ENCODE peak calls at places on chromosomes 2 and 18, in eight cellular contexts. Z, G, D, W, N, K, A and S are unnamed samples.

GRCh38 chr2:163665051-163665450 is 70.8 kb downstream of the FIGN start:
- DNase-seq in Z (no peak), G (no peak), D (no peak), W (no peak), N (no peak), K (no peak), A (no peak), S (no peak)

GRCh38 chr2:54471221-54471711 is 15.1 kb downstream of the SPTBN1 start:
- DNase-seq in Z (peak), G (peak), D (peak), W (no peak), N (no peak), K (peak), A (no peak), S (peak)

GRCh38 chr2:90069290-90069894 is 1377.9 kb downstream of the RPIA start:
- DNase-seq in Z (peak), G (peak), D (peak), W (no peak), N (peak), K (peak), A (no peak), S (no peak)

GRCh38 chr2:215681799-215682594 is 246.1 kb upstream of the FN1 start:
- DNase-seq in Z (no peak), G (no peak), D (no peak), W (no peak), N (no peak), K (no peak), A (no peak), S (no peak)

GRCh38 chr18:56888978-56889377 is 237.8 kb downstream of the WDR7 start:
- DNase-seq in Z (no peak), G (no peak), D (no peak), W (no peak), N (no peak), K (no peak), A (no peak), S (no peak)

GRCh38 chr2:30110773-30111172 is 36.0 kb upstream of the YPEL5 start:
- DNase-seq in Z (no peak), G (peak), D (no peak), W (no peak), N (no peak), K (no peak), A (no peak), S (no peak)

GRCh38 chr18:78169487-78169886 is 810.1 kb upstream of the SALL3 start:
- DNase-seq in Z (no peak), G (no peak), D (no peak), W (no peak), N (no peak), K (no peak), A (no peak), S (no peak)

GRCh38 chr2:194491409-194492115 is 1165.5 kb upstream of the SLC39A10 start:
- DNase-seq in Z (no peak), G (no peak), D (no peak), W (no peak), N (no peak), K (no peak), A (no peak), S (no peak)

GRCh38 chr2:8652774-8653426 is 29.0 kb upstream of the ID2 start:
- DNase-seq in Z (no peak), G (no peak), D (no peak), W (peak), N (no peak), K (no peak), A (no peak), S (no peak)

GRCh38 chr2:98036349-98037000 is 40.7 kb upstream of the TMEM131 start:
- DNase-seq in Z (no peak), G (no peak), D (no peak), W (no peak), N (peak), K (no peak), A (no peak), S (no peak)

GRCh38 chr2:218743072-218743471 is 32.4 kb downstream of the TTLL4 start:
- DNase-seq in Z (no peak), G (no peak), D (no peak), W (no peak), N (no peak), K (no peak), A (no peak), S (no peak)

GRCh38 chr18:23798824-23799223 is 109.6 kb downstream of the LAMA3 start:
- DNase-seq in Z (no peak), G (no peak), D (no peak), W (no peak), N (no peak), K (no peak), A (no peak), S (no peak)

GRCh38 chr2:175167076-175167791 is 769 bp downstream of the ATF2 start:
- DNase-seq in Z (peak), G (no peak), D (peak), W (peak), N (peak), K (peak), A (peak), S (no peak)

GRCh38 chr18:66724664-66725356 is 120.9 kb upstream of the CDH19 start:
- DNase-seq in Z (no peak), G (peak), D (peak), W (no peak), N (no peak), K (no peak), A (no peak), S (no peak)

GRCh38 chr2:186455613-186456012 is 30.4 kb upstream of the ZC3H15 start:
- DNase-seq in Z (no peak), G (no peak), D (no peak), W (no peak), N (no peak), K (no peak), A (no peak), S (no peak)

GRCh38 chr2:234162876-234163275 is 112.4 kb downstream of the SPP2 start:
- DNase-seq in Z (no peak), G (peak), D (no peak), W (no peak), N (no peak), K (no peak), A (no peak), S (no peak)

GRCh38 chr2:103437161-103437560 is 675.3 kb downstream of the TMEM182 start:
- DNase-seq in Z (no peak), G (no peak), D (no peak), W (no peak), N (no peak), K (no peak), A (no peak), S (no peak)

GRCh38 chr2:172038121-172038520 is 38.4 kb downstream of the METAP1D start:
- DNase-seq in Z (no peak), G (no peak), D (no peak), W (no peak), N (no peak), K (no peak), A (no peak), S (no peak)

GRCh38 chr18:9417081-9417841 is 58.1 kb upstream of the RALBP1 start:
- DNase-seq in Z (peak), G (no peak), D (peak), W (no peak), N (no peak), K (no peak), A (no peak), S (no peak)

GRCh38 chr2:137881711-137882110 is 82.6 kb upstream of the HNMT start:
- DNase-seq in Z (no peak), G (no peak), D (no peak), W (no peak), N (no peak), K (no peak), A (no peak), S (no peak)

GRCh38 chr2:196131949-196132925 is 39.1 kb downstream of the STK17B start:
- DNase-seq in Z (peak), G (no peak), D (peak), W (no peak), N (peak), K (no peak), A (peak), S (no peak)

GRCh38 chr2:45885111-45885685 is 233.7 kb downstream of the PRKCE start:
- DNase-seq in Z (peak), G (no peak), D (peak), W (no peak), N (no peak), K (no peak), A (no peak), S (no peak)

GRCh38 chr18:6566338-6566911 is 151.7 kb upstream of the L3MBTL4 start:
- DNase-seq in Z (no peak), G (peak), D (no peak), W (no peak), N (no peak), K (no peak), A (no peak), S (no peak)

GRCh38 chr18:8706545-8706980 is 1.2 kb downstream of the MTCL1 start:
- DNase-seq in Z (no peak), G (peak), D (no peak), W (no peak), N (no peak), K (no peak), A (no peak), S (no peak)

GRCh38 chr2:127080226-127080940 is 26.6 kb downstream of the BIN1 start:
- DNase-seq in Z (no peak), G (no peak), D (no peak), W (no peak), N (no peak), K (no peak), A (peak), S (no peak)

GRCh38 chr2:1653137-1653789 is 91.1 kb downstream of the PXDN start:
- DNase-seq in Z (peak), G (peak), D (peak), W (peak), N (no peak), K (no peak), A (no peak), S (no peak)

GRCh38 chr2:67899187-67899586 is 163.6 kb downstream of the C1D start:
- DNase-seq in Z (no peak), G (no peak), D (no peak), W (no peak), N (no peak), K (no peak), A (no peak), S (no peak)

GRCh38 chr18:46336278-46337205 is 232.4 kb downstream of the HAUS1 start:
- DNase-seq in Z (no peak), G (no peak), D (peak), W (no peak), N (no peak), K (no peak), A (no peak), S (no peak)

GRCh38 chr2:150732064-150732463 is 244.6 kb upstream of the RND3 start:
- DNase-seq in Z (peak), G (peak), D (peak), W (no peak), N (no peak), K (no peak), A (no peak), S (no peak)

GRCh38 chr2:194203898-194204297 is 1453.1 kb upstream of the SLC39A10 start:
- DNase-seq in Z (no peak), G (peak), D (no peak), W (no peak), N (no peak), K (no peak), A (no peak), S (no peak)

GRCh38 chr2:233832869-233833812 is 21.2 kb downstream of the HJURP start:
- DNase-seq in Z (peak), G (peak), D (peak), W (no peak), N (peak), K (peak), A (no peak), S (no peak)

GRCh38 chr18:41899535-41899934 is 55.5 kb upstream of the PIK3C3 start:
- DNase-seq in Z (no peak), G (peak), D (no peak), W (no peak), N (no peak), K (no peak), A (no peak), S (no peak)

GRCh38 chr2:229543176-229543873 is 171.0 kb downstream of the DNER start:
- DNase-seq in Z (no peak), G (no peak), D (no peak), W (no peak), N (peak), K (no peak), A (no peak), S (no peak)

GRCh38 chr18:13381331-13381730 is 162.8 kb downstream of the LDLRAD4 start:
- DNase-seq in Z (no peak), G (no peak), D (no peak), W (no peak), N (no peak), K (no peak), A (no peak), S (no peak)

GRCh38 chr18:13381907-13382682 is 163.5 kb downstream of the LDLRAD4 start:
- DNase-seq in Z (peak), G (no peak), D (peak), W (peak), N (no peak), K (no peak), A (peak), S (peak)

GRCh38 chr18:13382683-13382989 is 164.1 kb downstream of the LDLRAD4 start:
- DNase-seq in Z (no peak), G (no peak), D (no peak), W (no peak), N (peak), K (no peak), A (no peak), S (no peak)

GRCh38 chr18:13380671-13381070 is 162.1 kb downstream of the LDLRAD4 start:
- DNase-seq in Z (no peak), G (no peak), D (no peak), W (no peak), N (no peak), K (no peak), A (no peak), S (no peak)

DNA sequence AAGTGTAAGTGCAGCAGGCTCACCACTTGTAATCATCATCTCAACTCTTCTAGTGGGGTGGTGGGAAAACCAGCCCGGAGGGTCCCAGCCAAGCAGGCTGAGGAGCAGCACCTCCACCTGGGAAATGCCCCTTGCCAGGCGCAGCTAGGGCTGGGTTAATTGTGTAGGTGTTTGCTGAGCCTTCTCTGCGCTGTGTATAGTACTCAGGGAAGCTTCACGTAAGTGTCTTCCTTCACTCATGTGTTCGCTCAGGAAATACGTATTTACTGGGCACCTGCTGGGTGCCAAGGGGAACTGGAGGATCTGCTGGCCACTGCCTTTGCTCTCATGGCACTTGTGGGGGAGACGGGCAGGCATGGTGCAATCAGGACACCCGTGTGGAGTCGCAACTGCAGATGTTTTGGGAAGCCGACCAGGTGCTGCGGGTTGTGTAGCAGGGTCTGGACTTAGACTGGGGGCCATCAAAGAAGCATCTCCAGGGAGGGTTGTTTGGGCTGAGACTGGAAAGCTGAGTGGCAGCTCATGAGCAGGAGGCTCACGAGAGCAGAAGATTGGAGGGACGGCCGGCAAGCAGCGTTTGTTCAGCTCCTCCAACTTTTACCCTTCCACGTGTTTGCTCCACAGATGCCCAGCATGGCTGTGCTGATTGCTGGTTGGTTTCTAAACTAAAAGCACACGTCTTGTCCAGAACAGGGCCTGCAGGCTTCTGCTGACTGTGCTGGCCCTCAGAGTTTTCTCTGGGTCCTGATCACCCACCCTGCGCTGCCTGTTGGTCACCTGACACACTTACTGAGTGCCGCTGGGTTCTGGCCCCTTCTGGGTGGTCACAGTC is 164.6 kb downstream of the LDLRAD4 start:
- DNase-seq in Z (no peak), G (no peak), D (no peak), W (no peak), N (peak), K (no peak), A (no peak), S (no peak)
- H3K27ac ChIP-seq in Z (peak), G (no peak), D (no peak), W (peak), N (peak), K (no peak), A (peak), S (peak)

GRCh38 chr18:50629148-50629631 is 69.3 kb downstream of the MAPK4 start:
- DNase-seq in Z (no peak), G (peak), D (no peak), W (peak), N (no peak), K (no peak), A (no peak), S (no peak)

GRCh38 chr18:50633992-50634391 is 74.1 kb downstream of the MAPK4 start:
- DNase-seq in Z (no peak), G (no peak), D (no peak), W (no peak), N (no peak), K (no peak), A (no peak), S (no peak)

GRCh38 chr18:50632895-50633515 is 73.1 kb downstream of the MAPK4 start:
- DNase-seq in Z (no peak), G (no peak), D (no peak), W (no peak), N (no peak), K (no peak), A (no peak), S (no peak)

GRCh38 chr18:50630895-50631294 is 71.0 kb downstream of the MAPK4 start:
- DNase-seq in Z (no peak), G (no peak), D (no peak), W (no peak), N (no peak), K (no peak), A (no peak), S (no peak)

GRCh38 chr18:50631831-50632285 is 72.0 kb downstream of the MAPK4 start:
- DNase-seq in Z (no peak), G (no peak), D (no peak), W (no peak), N (no peak), K (no peak), A (no peak), S (peak)
- H3K27ac ChIP-seq in Z (no peak), G (no peak), D (no peak), W (peak), N (no peak), K (no peak), A (no peak), S (no peak)

GRCh38 chr2:231483398-231484329 is 19.4 kb upstream of the NCL start:
- DNase-seq in Z (no peak), G (no peak), D (peak), W (no peak), N (peak), K (no peak), A (peak), S (no peak)

GRCh38 chr2:231479455-231479854 is 15.2 kb upstream of the NCL start:
- DNase-seq in Z (no peak), G (no peak), D (no peak), W (no peak), N (no peak), K (no peak), A (no peak), S (no peak)

GRCh38 chr2:231480781-231481180 is 16.5 kb upstream of the NCL start:
- DNase-seq in Z (no peak), G (no peak), D (no peak), W (no peak), N (peak), K (no peak), A (no peak), S (no peak)

GRCh38 chr2:231487197-231487596 is 22.9 kb upstream of the NCL start:
- DNase-seq in Z (no peak), G (no peak), D (no peak), W (no peak), N (no peak), K (no peak), A (no peak), S (peak)

GRCh38 chr2:231482806-231483391 is 18.6 kb upstream of the NCL start:
- DNase-seq in Z (peak), G (peak), D (peak), W (peak), N (peak), K (peak), A (peak), S (peak)
- H3K27ac ChIP-seq in Z (peak), G (no peak), D (no peak), W (peak), N (no peak), K (peak), A (peak), S (peak)

DNA sequence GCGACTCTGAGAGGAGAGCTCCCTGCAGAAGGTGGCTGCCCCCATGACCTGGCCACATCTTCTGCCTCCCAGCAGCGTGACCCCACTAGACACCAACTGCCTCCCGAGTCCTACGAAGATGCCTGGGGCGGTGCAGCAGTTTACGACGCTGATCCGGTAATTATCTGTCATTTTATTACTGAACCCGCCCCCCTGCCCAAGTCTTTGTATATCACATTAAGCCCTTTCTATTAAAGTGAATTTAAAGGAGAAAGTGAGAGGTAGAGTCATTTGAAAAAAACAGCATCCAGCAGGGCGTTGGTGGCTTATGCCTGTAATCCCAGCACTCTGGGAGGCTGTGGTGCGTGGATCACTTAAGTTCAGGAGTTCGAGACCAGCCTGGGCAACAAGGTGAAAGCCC is 33.4 kb downstream of the ABCG8 start:
- DNase-seq in Z (no peak), G (no peak), D (no peak), W (no peak), N (no peak), K (no peak), A (no peak), S (no peak)
- H3K27ac ChIP-seq in Z (no peak), G (no peak), D (no peak), W (no peak), N (no peak), K (no peak), A (no peak), S (no peak)

GRCh38 chr18:5297582-5297981 is 2.1 kb upstream of the ZBTB14 start:
- DNase-seq in Z (no peak), G (no peak), D (no peak), W (no peak), N (no peak), K (no peak), A (no peak), S (no peak)
- H3K27ac ChIP-seq in Z (no peak), G (no peak), D (no peak), W (peak), N (no peak), K (no peak), A (no peak), S (peak)

DNA sequence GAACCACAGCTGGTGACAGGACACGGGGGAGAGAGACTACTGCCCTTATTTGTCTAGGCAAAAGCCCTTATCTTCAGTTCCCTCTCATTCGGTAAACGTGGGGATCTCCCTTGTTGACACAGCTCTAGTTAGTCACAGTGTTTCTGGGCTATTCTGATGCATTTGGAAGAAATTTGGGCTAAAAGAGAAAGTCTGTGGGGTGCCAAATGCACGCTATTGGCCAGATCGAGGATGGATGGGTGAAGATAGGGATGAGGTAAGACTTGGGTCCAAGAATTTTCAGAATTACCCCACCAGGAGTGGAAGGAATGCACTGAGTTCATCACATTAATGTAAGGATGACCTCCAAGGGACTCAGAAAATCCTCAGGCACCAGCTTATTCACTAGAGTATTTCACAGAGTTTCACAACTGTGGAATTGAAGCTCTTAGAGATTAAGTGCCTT is 49.2 kb downstream of the NRP2 start:
- DNase-seq in Z (peak), G (no peak), D (peak), W (no peak), N (no peak), K (no peak), A (no peak), S (no peak)
- H3K27ac ChIP-seq in Z (no peak), G (no peak), D (no peak), W (peak), N (no peak), K (peak), A (no peak), S (no peak)

GRCh38 chr2:223612501-223612900 is 10.3 kb upstream of the SCG2 start:
- DNase-seq in Z (no peak), G (no peak), D (no peak), W (no peak), N (no peak), K (no peak), A (no peak), S (no peak)
- H3K27ac ChIP-seq in Z (peak), G (peak), D (no peak), W (peak), N (peak), K (peak), A (no peak), S (peak)